ENCODE peak calls at places on chromosomes 11 and 22, in seven cellular contexts. F is AG04450; B is SK-N-SH; W is non-pigmented ciliary epithelial cell; T is posterior vena cava; Y is stimulated activated CD8-positive, alpha-beta memory T cell treated with anti-CD3 and anti-CD28 coated beads, Interleukin-4, amount 100 ng/mL, for 1 hour; E is HTR-8/SVneo. Q is an unnamed sample.

GRCh38 chr11:68682531-68682931 is 1.8 kb upstream of the GAL start:
- DNase-seq in F (no peak), B (no peak), W (no peak), T (peak), Y (no peak), E (no peak), Q (no peak)

GRCh38 chr11:133942594-133942993 is 14.2 kb downstream of the IGSF9B start:
- DNase-seq in F (no peak), B (no peak), W (no peak), T (no peak), Y (no peak), E (no peak), Q (no peak)

GRCh38 chr22:27435839-27436581 is 365.5 kb downstream of the MN1 start:
- DNase-seq in F (peak), B (peak), W (no peak), T (peak), Y (no peak), E (no peak), Q (no peak)

GRCh38 chr11:77040401-77040777 is 6.2 kb downstream of the B3GNT6 start:
- DNase-seq in F (no peak), B (no peak), W (no peak), T (no peak), Y (no peak), E (no peak), Q (no peak)

GRCh38 chr11:117828641-117829368 is 4.3 kb upstream of the FXYD2 start:
- DNase-seq in F (peak), B (no peak), W (peak), T (peak), Y (peak), E (peak), Q (no peak)

GRCh38 chr11:102097175-102097574 is 13.1 kb upstream of the YAP1 start:
- DNase-seq in F (no peak), B (no peak), W (no peak), T (no peak), Y (no peak), E (no peak), Q (no peak)

GRCh38 chr22:16953206-16954059 is 54.6 kb downstream of the GAB4 start:
- DNase-seq in F (no peak), B (no peak), W (no peak), T (no peak), Y (no peak), E (no peak), Q (no peak)

GRCh38 chr11:70605846-70606245 is 207.5 kb downstream of the CTTN start:
- DNase-seq in F (no peak), B (no peak), W (no peak), T (no peak), Y (no peak), E (no peak), Q (no peak)

GRCh38 chr11:118258410-118258809 is 5.7 kb downstream of the MPZL2 start:
- DNase-seq in F (no peak), B (no peak), W (no peak), T (no peak), Y (no peak), E (no peak), Q (no peak)

GRCh38 chr22:38030311-38031133 is 26.7 kb upstream of the PICK1 start:
- DNase-seq in F (no peak), B (no peak), W (no peak), T (no peak), Y (no peak), E (no peak), Q (no peak)

GRCh38 chr22:20242393-20243175 is 25.5 kb downstream of the RTN4R start:
- DNase-seq in F (no peak), B (no peak), W (no peak), T (no peak), Y (no peak), E (no peak), Q (no peak)

GRCh38 chr22:32752868-32753520 is 48.5 kb upstream of the TIMP3 start:
- DNase-seq in F (peak), B (no peak), W (no peak), T (no peak), Y (no peak), E (peak), Q (peak)

GRCh38 chr11:72139500-72139899 is 4.0 kb downstream of the FOLR3 start:
- DNase-seq in F (no peak), B (no peak), W (no peak), T (no peak), Y (no peak), E (no peak), Q (no peak)

GRCh38 chr11:62399172-62399867 is 19.5 kb upstream of the SCGB1A1 start:
- DNase-seq in F (no peak), B (no peak), W (no peak), T (peak), Y (no peak), E (no peak), Q (no peak)